ENCODE peak calls at places on chromosomes 3 and 15, in ten cellular contexts. A is heart left ventricle, Q is prostate gland, Z is sigmoid colon, C is upper lobe of left lung, P is adrenal gland, J is Peyer's patch, H is A549, W is IMR-90, G is transverse colon. I is an unnamed sample. For H3K4me1 and H3K9me3, the result is how much of the 10 kb centered on the place peaks cover.

GRCh38 chr3:145448436-145448835 is 712.5 kb downstream of the PLOD2 start:
- DNase-seq in Z (no peak), Q (no peak), H (no peak), A (no peak), C (no peak), G (no peak), J (no peak), P (no peak), W (no peak), I (no peak)

GRCh38 chr15:88509964-88510363 is 36.5 kb downstream of the DET1 start:
- DNase-seq in C (no peak), J (no peak), Q (no peak), P (no peak), H (no peak), A (no peak), W (no peak), G (no peak), Z (no peak), I (no peak)

GRCh38 chr3:66778107-66778506 is 220.0 kb upstream of the KBTBD8 start:
- DNase-seq in G (no peak), C (no peak), H (no peak), W (no peak), J (no peak), Z (no peak), P (no peak), A (no peak), Q (no peak), I (no peak)

GRCh38 chr15:92677998-92678397 is 22.4 kb upstream of the FAM174B start:
- DNase-seq in J (no peak), P (peak), W (no peak), Z (no peak), H (no peak), C (peak), Q (no peak), A (no peak), G (no peak), I (no peak)

GRCh38 chr3:94115482-94115881 is 52.6 kb downstream of the NSUN3 start:
- DNase-seq in J (no peak), Z (no peak), P (no peak), A (no peak), W (peak), Q (no peak), H (peak), C (no peak), G (no peak), I (no peak)

GRCh38 chr3:33883538-33884203 is 85.2 kb downstream of the PDCD6IP start:
- DNase-seq in Z (no peak), W (peak), J (no peak), G (no peak), P (no peak), H (peak), C (no peak), A (no peak), Q (no peak), I (no peak)

GRCh38 chr3:152554980-152555379 is 280.0 kb upstream of the P2RY1 start:
- DNase-seq in C (no peak), J (no peak), P (peak), A (no peak), Q (peak), G (no peak), Z (no peak), H (no peak), W (peak), I (no peak)

GRCh38 chr15:32957219-32957618 is 237.3 kb downstream of the FMN1 start:
- DNase-seq in Q (no peak), H (peak), Z (no peak), G (no peak), P (no peak), J (no peak), C (no peak), W (no peak), A (no peak), I (no peak)

GRCh38 chr3:30112904-30113484 is 493.4 kb upstream of the TGFBR2 start:
- DNase-seq in J (no peak), Q (no peak), C (no peak), A (no peak), Z (no peak), H (peak), G (no peak), P (no peak), W (peak), I (no peak)

GRCh38 chr3:181417748-181418147 is 294.0 kb upstream of the SOX2 start:
- DNase-seq in J (no peak), Q (no peak), C (no peak), H (no peak), Z (no peak), P (no peak), G (no peak), A (no peak), W (no peak), I (no peak)

GRCh38 chr3:134650431-134651346 is at the start of gene KY:
- DNase-seq in Q (peak), J (no peak), W (peak), C (peak), H (peak), P (peak), Z (no peak), G (peak), A (peak), I (peak)

GRCh38 chr3:184908859-184909258 is 96.9 kb downstream of the VPS8 start:
- DNase-seq in H (no peak), A (no peak), P (no peak), Z (no peak), C (no peak), W (no peak), J (no peak), Q (no peak), G (no peak), I (no peak)

GRCh38 chr3:31312400-31312799 is 220.3 kb upstream of the STT3B start:
- DNase-seq in J (no peak), Z (no peak), Q (no peak), P (no peak), G (no peak), A (no peak), W (no peak), C (no peak), H (no peak), I (no peak)

GRCh38 chr15:85741021-85741421 is 53.7 kb downstream of the KLHL25 start:
- DNase-seq in J (no peak), G (no peak), Z (no peak), H (no peak), P (no peak), C (no peak), Q (no peak), A (no peak), W (no peak), I (no peak)

GRCh38 chr15:78056714-78057269 is 20.7 kb downstream of the TBC1D2B start:
- DNase-seq in P (peak), H (no peak), C (no peak), Q (no peak), J (no peak), W (peak), A (no peak), Z (no peak), G (no peak), I (no peak)

GRCh38 chr3:38314112-38314766 is 32.1 kb downstream of the SLC22A14 start:
- DNase-seq in W (no peak), C (no peak), Q (no peak), J (no peak), P (no peak), A (no peak), G (no peak), Z (no peak), H (no peak), I (no peak)

GRCh38 chr15:66898656-66899402 is 166.6 kb upstream of the SMAD3 start:
- DNase-seq in H (no peak), A (no peak), J (no peak), G (no peak), Q (no peak), P (no peak), C (no peak), Z (peak), W (no peak), I (no peak)

GRCh38 chr3:40463579-40463978 is 6.4 kb downstream of the RPL14 start:
- DNase-seq in Z (no peak), Q (no peak), P (no peak), J (no peak), W (no peak), A (no peak), C (no peak), H (no peak), G (no peak), I (no peak)
- TF ChIP-seq POLR2A in Z (no peak), Q (no peak), P (no peak), J (no peak), W (peak), A (no peak), C (no peak), H (no peak), G (no peak), I (no peak)

DNA sequence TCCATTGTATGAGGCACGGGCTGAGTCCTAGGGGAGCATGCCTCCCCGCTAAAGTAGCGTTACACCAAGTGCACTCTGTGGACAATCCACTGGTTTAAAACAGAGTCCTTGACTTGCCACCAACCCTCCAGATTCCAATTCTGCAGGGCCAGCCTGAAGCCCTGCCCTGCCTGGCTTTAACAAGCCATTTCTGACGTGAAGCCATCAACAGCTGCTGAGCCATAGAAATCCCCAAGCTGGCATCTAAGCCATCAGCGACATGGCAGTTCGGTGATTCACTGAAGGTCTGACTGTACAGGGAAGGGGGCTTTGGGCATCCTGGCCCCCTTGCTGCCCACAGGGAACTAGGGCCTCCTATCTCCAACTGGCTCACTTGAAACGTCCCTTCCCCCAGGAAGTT is 265.7 kb downstream of the UACA start:
- DNase-seq in H (no peak), C (no peak), A (peak), P (no peak), J (peak), Q (no peak), Z (no peak), W (no peak), G (no peak), I (no peak)
- H3K4me1 ChIP-seq in H (under half), C (under half), A (under half), P (under half), J (under half), Q (under half), Z (under half), W (under half), G (under half), I (under half)

DNA sequence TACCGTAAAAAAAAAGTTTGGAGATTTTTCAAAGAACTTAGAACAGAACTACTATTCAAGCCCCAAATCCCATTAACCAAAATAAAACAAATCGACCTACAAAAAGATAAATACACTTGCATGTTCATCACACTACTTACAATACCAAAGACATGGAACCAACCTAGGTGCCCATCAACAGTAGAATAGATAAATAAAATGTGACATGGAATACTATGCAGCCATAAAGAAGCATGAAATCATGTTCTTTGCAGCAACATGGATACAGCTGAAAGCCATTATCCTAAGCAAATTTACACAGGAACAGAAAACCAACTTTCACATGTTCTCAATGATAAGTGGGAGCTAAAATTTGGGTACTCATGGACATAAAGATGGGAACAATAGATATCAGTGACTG is 768.7 kb downstream of the ROBO1 start:
- DNase-seq in J (no peak), Q (no peak), W (no peak), Z (no peak), H (no peak), G (no peak), C (no peak), A (no peak), P (no peak), I (no peak)
- H3K9me3 ChIP-seq in J (under half), Q (under half), W (under half), Z (under half), H (under half), G (under half), C (under half), A (under half), P (under half), I (under half)

DNA sequence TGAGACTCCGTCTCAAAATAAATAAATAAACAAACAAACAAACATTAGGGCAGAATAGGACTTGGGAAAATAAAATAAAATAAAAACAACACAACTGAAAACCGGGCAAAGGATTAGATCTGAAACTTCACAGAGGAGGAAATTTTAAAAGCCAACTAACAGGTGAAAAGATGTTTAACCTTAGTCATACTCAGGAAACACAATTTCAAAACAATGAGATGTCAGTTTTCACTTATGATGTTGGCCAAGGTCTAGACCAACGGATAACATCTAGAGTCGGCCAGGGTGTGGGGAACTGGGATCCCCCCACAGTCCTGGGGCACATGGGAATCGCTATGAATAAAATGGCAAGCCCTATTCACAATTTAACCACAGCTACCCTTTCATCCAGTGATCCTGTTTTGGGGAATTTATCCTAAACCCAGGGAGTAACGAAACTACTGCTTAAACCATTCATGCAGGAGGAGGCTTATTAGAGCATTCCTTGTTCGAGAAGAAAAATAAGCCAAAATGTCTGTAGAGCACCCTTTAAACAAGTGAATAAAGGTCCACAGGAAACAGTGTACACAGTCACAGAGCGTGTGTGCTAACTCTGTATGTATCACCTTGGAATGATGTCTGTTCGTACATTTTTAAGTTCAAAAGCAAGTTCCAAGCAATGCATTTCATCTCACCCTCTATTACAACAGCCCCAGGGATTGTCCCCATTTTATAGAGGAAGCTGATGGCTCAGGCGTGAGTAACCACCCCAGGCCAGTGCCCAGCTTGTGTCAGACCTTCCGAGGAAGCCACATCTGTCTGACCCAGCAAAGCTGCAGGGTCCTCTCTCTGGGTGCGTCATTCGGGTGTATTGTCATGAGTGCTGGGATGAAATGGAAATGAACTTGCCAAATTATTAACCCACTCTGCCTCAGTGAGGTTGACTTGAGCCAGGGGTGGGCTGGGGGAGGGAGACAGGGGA is 6.3 kb upstream of the ANPEP start:
- DNase-seq in G (no peak), P (peak), W (peak), J (peak), A (no peak), H (peak), C (peak), Z (no peak), Q (no peak), I (no peak)
- TF ChIP-seq POLR2A in G (no peak), P (no peak), W (no peak), J (no peak), A (no peak), H (no peak), C (no peak), Z (no peak), Q (no peak), I (no peak)

DNA sequence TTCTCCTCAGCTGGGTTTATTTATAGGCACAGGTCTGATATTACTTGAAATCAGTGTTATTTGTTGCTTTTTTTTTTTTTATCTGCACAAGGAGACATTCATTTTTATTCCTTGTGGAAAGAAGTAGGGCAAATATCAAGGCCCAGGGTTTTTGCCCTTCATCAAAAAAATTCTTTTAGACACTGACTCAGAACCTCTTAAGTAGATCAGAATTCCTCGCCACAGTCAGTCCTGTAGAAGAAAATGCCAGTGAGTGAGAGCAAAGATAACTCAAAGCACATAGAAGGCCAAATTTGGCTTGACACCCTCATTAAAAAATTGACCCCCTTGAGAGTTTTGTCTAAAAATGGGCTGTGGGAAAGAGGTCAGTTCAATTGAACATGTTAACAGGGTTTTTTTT is 106.5 kb downstream of the MYH15 start:
- DNase-seq in P (no peak), A (no peak), C (no peak), Q (no peak), G (no peak), W (peak), Z (no peak), H (no peak), J (no peak), I (no peak)
- H3K4me1 ChIP-seq in P (under half), A (under half), C (under half), Q (under half), G (under half), W (under half), Z (under half), H (under half), J (under half), I (under half)

GRCh38 chr15:25091421-25092158 is 136.8 kb downstream of the SNRPN start:
- DNase-seq in H (no peak), Z (no peak), P (peak), A (no peak), Q (no peak), G (no peak), C (no peak), W (no peak), J (no peak), I (no peak)

GRCh38 chr15:25090073-25090733 is 135.4 kb downstream of the SNRPN start:
- DNase-seq in Q (no peak), P (peak), Z (no peak), C (no peak), W (no peak), G (no peak), J (no peak), H (no peak), A (no peak), I (no peak)

GRCh38 chr15:25088261-25088790 is 133.5 kb downstream of the SNRPN start:
- DNase-seq in Q (no peak), P (peak), G (no peak), H (no peak), J (no peak), A (no peak), Z (no peak), C (no peak), W (no peak), I (no peak)

GRCh38 chr15:25087137-25087536 is 132.3 kb downstream of the SNRPN start:
- DNase-seq in H (no peak), P (peak), W (no peak), Q (no peak), A (no peak), Z (no peak), J (no peak), C (no peak), G (no peak), I (no peak)

DNA sequence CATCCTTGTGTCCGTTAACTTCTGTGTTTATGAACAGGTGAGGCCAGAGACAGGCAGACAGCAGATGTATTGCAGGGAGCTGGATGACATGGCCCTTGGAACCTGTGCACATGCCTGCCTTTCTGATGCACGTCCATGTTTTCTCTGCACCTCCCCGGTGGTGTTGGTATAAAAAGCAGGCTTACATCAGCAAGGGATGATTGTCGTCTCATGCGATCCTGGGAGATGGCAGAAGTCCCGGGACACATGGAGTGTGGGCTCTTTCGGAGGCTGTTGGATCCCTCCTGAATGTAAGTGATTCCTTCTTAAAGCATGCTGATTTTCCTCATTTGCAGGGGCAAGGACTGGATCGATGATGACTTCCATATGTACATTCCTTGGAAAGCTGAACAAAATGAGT is 134.8 kb downstream of the SNRPN start:
- DNase-seq in A (no peak), P (peak), Q (no peak), Z (no peak), W (no peak), C (no peak), J (no peak), G (no peak), H (no peak), I (no peak)
- H3K9me3 ChIP-seq in A (half or more), P (under half), Q (under half), Z (under half), W (half or more), C (half or more), J (under half), G (under half), H (under half), I (half or more)

DNA sequence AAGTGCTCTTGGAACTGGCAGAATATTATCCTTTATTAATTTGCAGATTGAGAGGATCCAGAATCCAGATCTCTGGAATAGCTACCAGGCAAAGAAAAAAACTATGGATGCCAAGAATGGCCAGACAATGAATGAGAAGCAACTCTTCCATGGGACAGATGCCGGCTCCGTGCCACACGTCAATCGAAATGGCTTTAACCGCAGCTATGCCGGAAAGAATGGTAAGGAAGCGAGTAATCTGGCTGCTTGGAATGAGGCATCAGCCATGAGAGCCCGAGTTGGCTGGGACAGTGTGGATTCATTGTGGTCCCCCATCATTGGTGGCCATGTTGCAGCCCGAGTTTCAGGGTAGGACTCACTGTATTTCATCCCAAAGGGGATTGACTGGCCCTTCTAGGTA is 47.1 kb downstream of the PARP14 start:
- DNase-seq in Q (no peak), G (no peak), J (no peak), Z (no peak), W (no peak), A (no peak), C (no peak), H (no peak), P (no peak), I (no peak)
- TF ChIP-seq POLR2A in Q (no peak), G (no peak), J (no peak), Z (no peak), W (no peak), A (no peak), C (no peak), H (no peak), P (no peak), I (no peak)

GRCh38 chr15:40083756-40084101 is 24.9 kb downstream of the BMF start:
- DNase-seq in G (no peak), H (no peak), J (no peak), Z (no peak), P (no peak), Q (no peak), A (no peak), C (no peak), W (peak), I (no peak)

GRCh38 chr15:40087095-40087805 is 21.4 kb downstream of the BMF start:
- DNase-seq in H (no peak), G (no peak), Z (peak), A (no peak), P (no peak), C (no peak), J (no peak), Q (no peak), W (no peak), I (no peak)

GRCh38 chr15:40082195-40082868 is 26.3 kb downstream of the BMF start:
- DNase-seq in P (no peak), Z (no peak), H (no peak), W (no peak), G (peak), C (no peak), Q (no peak), J (peak), A (no peak), I (no peak)

GRCh38 chr15:40084657-40085056 is 24.0 kb downstream of the BMF start:
- DNase-seq in Q (no peak), G (no peak), A (no peak), H (no peak), J (no peak), Z (no peak), P (no peak), W (no peak), C (no peak), I (no peak)

DNA sequence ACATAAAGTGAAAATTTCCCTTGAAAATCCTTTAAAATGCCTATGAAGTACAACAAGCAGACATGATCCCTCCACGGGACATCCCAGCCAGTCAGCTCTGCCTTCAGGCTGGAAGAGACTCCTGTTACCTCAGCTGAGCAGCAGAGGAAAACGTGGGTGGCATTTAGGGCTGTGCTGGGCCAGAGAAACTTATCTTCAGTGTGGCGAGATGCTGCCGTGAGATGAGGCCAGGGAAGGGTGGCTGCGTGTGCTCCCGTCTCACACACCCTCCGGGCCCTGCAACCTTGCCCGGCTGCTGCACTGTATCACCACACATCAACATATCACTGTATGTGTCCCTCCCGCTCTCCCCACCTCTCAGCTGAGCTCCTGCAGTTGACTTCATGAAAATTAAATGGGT is 23.5 kb downstream of the BMF start:
- DNase-seq in W (peak), C (no peak), A (no peak), Z (no peak), Q (no peak), G (no peak), P (no peak), J (no peak), H (no peak), I (no peak)
- H3K4me1 ChIP-seq in W (under half), C (under half), A (half or more), Z (half or more), Q (under half), G (under half), P (under half), J (under half), H (under half), I (under half)

I was measured in uterus.